ENCODE peak calls at places on chromosome 22, in eight cellular contexts. W, I, Y, H, F, L, R and E are unnamed samples.

GRCh38 chr22:24069721-24070120 is 58.6 kb downstream of the CABIN1 start:
- DNase-seq in W (no peak), I (no peak), Y (no peak), H (no peak), F (no peak), L (no peak), R (no peak), E (no peak)

GRCh38 chr22:16972311-16972710 is 35.7 kb downstream of the GAB4 start:
- DNase-seq in W (no peak), I (no peak), Y (no peak), H (no peak), F (no peak), L (no peak), R (no peak), E (no peak)

GRCh38 chr22:43197271-43197941 is 10.5 kb upstream of the TTLL12 start:
- DNase-seq in W (no peak), I (no peak), Y (no peak), H (peak), F (no peak), L (no peak), R (no peak), E (no peak)

GRCh38 chr22:23754220-23754919 is at the start of gene VPREB3:
- DNase-seq in W (no peak), I (no peak), Y (no peak), H (no peak), F (no peak), L (no peak), R (no peak), E (no peak)

GRCh38 chr22:24025475-24025874 is 14.4 kb downstream of the CABIN1 start:
- DNase-seq in W (no peak), I (no peak), Y (no peak), H (no peak), F (no peak), L (no peak), R (no peak), E (peak)

GRCh38 chr22:21448627-21449416 is 18.4 kb upstream of the TMEM191C start:
- DNase-seq in W (peak), I (no peak), Y (no peak), H (no peak), F (no peak), L (no peak), R (no peak), E (no peak)

GRCh38 chr22:37310075-37310606 is 27.8 kb downstream of the CYTH4 start:
- DNase-seq in W (no peak), I (no peak), Y (no peak), H (no peak), F (no peak), L (no peak), R (no peak), E (no peak)

GRCh38 chr22:30305519-30305905 is 16.2 kb upstream of the CASTOR1 start:
- DNase-seq in W (no peak), I (no peak), Y (no peak), H (no peak), F (no peak), L (no peak), R (no peak), E (peak)

GRCh38 chr22:37566903-37567798 is 6.9 kb downstream of the CDC42EP1 start:
- DNase-seq in W (peak), I (peak), Y (no peak), H (peak), F (peak), L (no peak), R (peak), E (peak)

GRCh38 chr22:24875862-24876506 is 70.0 kb downstream of the SGSM1 start:
- DNase-seq in W (no peak), I (no peak), Y (no peak), H (no peak), F (no peak), L (no peak), R (no peak), E (peak)

GRCh38 chr22:24810043-24810749 is 4.2 kb downstream of the SGSM1 start:
- DNase-seq in W (peak), I (no peak), Y (no peak), H (no peak), F (no peak), L (no peak), R (peak), E (no peak)

GRCh38 chr22:22712092-22712658 is 67.8 kb downstream of the GGTLC2 start:
- DNase-seq in W (no peak), I (no peak), Y (no peak), H (no peak), F (no peak), L (no peak), R (no peak), E (no peak)

GRCh38 chr22:24389680-24390079 is 37.7 kb upstream of the ADORA2A start:
- DNase-seq in W (no peak), I (no peak), Y (no peak), H (no peak), F (no peak), L (no peak), R (no peak), E (no peak)

GRCh38 chr22:28711341-28711740 is 30.3 kb downstream of the CHEK2 start:
- DNase-seq in W (no peak), I (no peak), Y (no peak), H (no peak), F (no peak), L (no peak), R (no peak), E (peak)

GRCh38 chr22:30206964-30207363 is 39.6 kb downstream of the LIF start:
- DNase-seq in W (no peak), I (peak), Y (peak), H (peak), F (peak), L (peak), R (peak), E (peak)

GRCh38 chr22:36860821-36861659 is at the start of gene NCF4:
- DNase-seq in W (peak), I (no peak), Y (no peak), H (no peak), F (no peak), L (no peak), R (no peak), E (no peak)

GRCh38 chr22:23115825-23116494 is 25.8 kb downstream of the RSPH14 start:
- DNase-seq in W (no peak), I (no peak), Y (no peak), H (no peak), F (no peak), L (no peak), R (peak), E (no peak)

GRCh38 chr22:29219881-29220670 is 14.4 kb downstream of the EMID1 start:
- DNase-seq in W (no peak), I (no peak), Y (no peak), H (no peak), F (no peak), L (no peak), R (peak), E (no peak)

GRCh38 chr22:40323681-40324083 is 22.6 kb upstream of the ADSL start:
- DNase-seq in W (no peak), I (no peak), Y (no peak), H (no peak), F (no peak), L (no peak), R (peak), E (no peak)

GRCh38 chr22:37001826-37002225 is 17.4 kb downstream of the TST start:
- DNase-seq in W (no peak), I (no peak), Y (no peak), H (no peak), F (no peak), L (no peak), R (no peak), E (no peak)

GRCh38 chr22:17919276-17920144 is 104.9 kb downstream of the MICAL3 start:
- DNase-seq in W (no peak), I (no peak), Y (no peak), H (no peak), F (no peak), L (no peak), R (peak), E (peak)

GRCh38 chr22:41912338-41913039 is 2.4 kb downstream of the SHISA8 start:
- DNase-seq in W (no peak), I (no peak), Y (no peak), H (no peak), F (no peak), L (no peak), R (no peak), E (no peak)

GRCh38 chr22:31099386-31099785 is 8.0 kb downstream of the SELENOM start:
- DNase-seq in W (no peak), I (no peak), Y (no peak), H (no peak), F (peak), L (no peak), R (no peak), E (no peak)

GRCh38 chr22:20963201-20964052 is 3.6 kb upstream of the AIFM3 start:
- DNase-seq in W (no peak), I (no peak), Y (no peak), H (no peak), F (no peak), L (no peak), R (peak), E (no peak)

GRCh38 chr22:38853149-38853548 is 9.3 kb upstream of the NPTXR start:
- DNase-seq in W (no peak), I (no peak), Y (no peak), H (no peak), F (no peak), L (no peak), R (no peak), E (no peak)

GRCh38 chr22:37416389-37416788 is 10.9 kb downstream of the ELFN2 start:
- DNase-seq in W (no peak), I (no peak), Y (no peak), H (no peak), F (no peak), L (no peak), R (no peak), E (no peak)

DNA sequence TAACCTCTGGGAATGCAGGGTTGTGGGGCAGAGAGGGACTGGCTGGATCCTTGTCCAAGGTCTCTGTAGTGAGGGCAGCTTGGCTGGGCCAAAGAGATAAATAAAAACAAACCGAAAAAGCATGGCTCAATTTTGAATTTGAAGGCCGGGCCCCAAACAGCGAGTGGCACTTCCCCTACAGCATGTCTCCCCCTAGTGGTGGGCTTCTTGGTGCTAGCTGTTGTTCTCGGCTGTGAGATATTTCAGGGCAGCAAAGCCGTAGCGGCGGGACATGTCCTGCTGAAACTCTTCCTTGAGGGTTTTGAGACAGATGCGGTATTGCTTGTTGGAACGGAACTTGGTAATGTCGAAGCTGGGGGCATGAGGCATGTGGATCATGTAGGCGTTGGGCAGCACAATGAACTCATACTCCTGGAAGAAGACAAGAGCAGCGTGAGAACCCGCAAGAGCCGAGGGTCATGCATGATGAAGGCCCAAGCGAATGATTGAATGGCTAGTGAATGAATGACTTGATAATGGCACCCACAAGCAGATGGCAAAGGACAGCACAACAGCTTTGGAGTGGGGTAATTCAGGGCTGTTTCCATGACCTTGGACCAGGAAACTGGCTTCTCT is 216.1 kb upstream of the SYN3 start:
- DNase-seq in W (no peak), I (no peak), Y (no peak), H (no peak), F (no peak), L (no peak), R (no peak), E (no peak)
- TF ChIP-seq CTCF in W (no peak), I (peak), Y (peak), H (peak), F (no peak), L (peak), R (peak), E (peak)

DNA sequence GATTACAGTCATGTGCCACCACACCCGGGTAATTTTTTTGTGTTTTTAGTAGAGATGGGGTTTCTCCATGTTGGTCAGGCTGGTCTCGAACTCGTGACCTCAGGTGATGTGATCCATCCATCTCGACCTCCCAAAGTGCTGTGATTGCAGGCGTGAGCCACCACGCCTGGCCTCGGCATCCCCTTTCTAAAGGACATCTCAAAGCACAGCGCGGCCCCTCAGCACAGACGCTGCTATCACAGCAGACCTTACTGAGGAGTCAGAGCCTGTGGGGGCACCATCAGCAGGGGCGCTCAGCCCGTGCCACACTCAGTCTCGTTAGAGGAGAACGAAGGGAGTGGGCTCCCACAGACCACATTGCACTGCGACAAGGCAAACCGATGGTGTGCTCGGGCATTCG is 19.4 kb downstream of the CELSR1 start:
- DNase-seq in W (no peak), I (no peak), Y (no peak), H (no peak), F (no peak), L (no peak), R (no peak), E (no peak)
- H3K4me3 ChIP-seq in W (no peak), I (no peak), Y (no peak), H (no peak), F (no peak), L (no peak), R (no peak), E (no peak)

GRCh38 chr22:44828193-44828592 is 75.8 kb downstream of the ARHGAP8 start:
- DNase-seq in W (no peak), I (no peak), Y (no peak), H (no peak), F (no peak), L (no peak), R (peak), E (no peak)
- TF ChIP-seq CTCF in W (peak), I (peak), Y (peak), H (peak), F (peak), L (peak), R (peak), E (peak)

GRCh38 chr22:27525711-27526110 is 275.8 kb downstream of the MN1 start:
- DNase-seq in W (no peak), I (no peak), Y (no peak), H (no peak), F (no peak), L (no peak), R (no peak), E (no peak)

GRCh38 chr22:27518583-27519437 is 282.7 kb downstream of the MN1 start:
- DNase-seq in W (no peak), I (no peak), Y (no peak), H (no peak), F (peak), L (no peak), R (peak), E (no peak)

GRCh38 chr22:27526851-27527250 is 274.7 kb downstream of the MN1 start:
- DNase-seq in W (no peak), I (no peak), Y (no peak), H (no peak), F (no peak), L (no peak), R (no peak), E (no peak)

GRCh38 chr22:27523711-27524110 is 277.8 kb downstream of the MN1 start:
- DNase-seq in W (no peak), I (no peak), Y (no peak), H (no peak), F (no peak), L (no peak), R (no peak), E (no peak)
- H3K4me3 ChIP-seq in W (no peak), I (no peak), Y (no peak), H (no peak), F (no peak), L (no peak), R (no peak), E (no peak)

GRCh38 chr22:33314316-33314715 is 256.1 kb upstream of the SYN3 start:
- DNase-seq in W (no peak), I (no peak), Y (no peak), H (no peak), F (no peak), L (no peak), R (no peak), E (no peak)
- TF ChIP-seq CTCF in W (no peak), I (no peak), Y (no peak), H (no peak), F (no peak), L (no peak), R (no peak), E (no peak)

GRCh38 chr22:35109613-35110012 is 43.7 kb downstream of the ISX start:
- DNase-seq in W (no peak), I (no peak), Y (no peak), H (no peak), F (no peak), L (no peak), R (no peak), E (no peak)
- H3K4me3 ChIP-seq in W (no peak), I (no peak), Y (no peak), H (no peak), F (no peak), L (no peak), R (no peak), E (no peak)

GRCh38 chr22:50141891-50142363 is 28.6 kb upstream of the PANX2 start:
- DNase-seq in W (no peak), I (no peak), Y (no peak), H (no peak), F (peak), L (no peak), R (peak), E (peak)
- TF ChIP-seq CTCF in W (no peak), I (peak), Y (peak), H (peak), F (peak), L (no peak), R (no peak), E (peak)